ENCODE peak calls at places on chromosomes 16 and 17, in nine cellular contexts. One of them, this sample, is unnamed.

GRCh38 chr17:44992242-44992939 is 24.3 kb upstream of the C1QL1 start:
- DNase-seq in Peyer's patch: no peak
- DNase-seq in cardiac muscle cell: no peak
- DNase-seq in AG04450: no peak
- DNase-seq in fibroblast of mammary gland: no peak
- DNase-seq in skeletal muscle cell: no peak
- DNase-seq in mammary epithelial cell: no peak
- DNase-seq in K562: no peak
- DNase-seq in heart right ventricle: no peak
- DNase-seq in this sample: no peak

GRCh38 chr17:64278614-64279013 is 15.6 kb upstream of the TEX2 start:
- DNase-seq in Peyer's patch: no peak
- DNase-seq in cardiac muscle cell: no peak
- DNase-seq in AG04450: no peak
- DNase-seq in fibroblast of mammary gland: peak
- DNase-seq in skeletal muscle cell: no peak
- DNase-seq in mammary epithelial cell: peak
- DNase-seq in K562: no peak
- DNase-seq in heart right ventricle: peak
- DNase-seq in this sample: peak

GRCh38 chr17:27384261-27384701 is 72.0 kb upstream of the KSR1 start:
- DNase-seq in Peyer's patch: no peak
- DNase-seq in cardiac muscle cell: no peak
- DNase-seq in AG04450: peak
- DNase-seq in fibroblast of mammary gland: peak
- DNase-seq in skeletal muscle cell: peak
- DNase-seq in mammary epithelial cell: peak
- DNase-seq in K562: no peak
- DNase-seq in heart right ventricle: peak
- DNase-seq in this sample: peak

GRCh38 chr17:78125976-78126894 is 2.3 kb downstream of the TMC6 start:
- DNase-seq in Peyer's patch: peak
- DNase-seq in cardiac muscle cell: no peak
- DNase-seq in AG04450: no peak
- DNase-seq in fibroblast of mammary gland: no peak
- DNase-seq in skeletal muscle cell: no peak
- DNase-seq in mammary epithelial cell: no peak
- DNase-seq in K562: no peak
- DNase-seq in heart right ventricle: no peak
- DNase-seq in this sample: no peak

GRCh38 chr17:987931-988330 is 8.4 kb upstream of the NXN start:
- DNase-seq in Peyer's patch: no peak
- DNase-seq in cardiac muscle cell: no peak
- DNase-seq in AG04450: no peak
- DNase-seq in fibroblast of mammary gland: no peak
- DNase-seq in skeletal muscle cell: no peak
- DNase-seq in mammary epithelial cell: no peak
- DNase-seq in K562: no peak
- DNase-seq in heart right ventricle: no peak
- DNase-seq in this sample: no peak

GRCh38 chr17:79192503-79193500 is 118.2 kb downstream of the ENGASE start:
- DNase-seq in Peyer's patch: no peak
- DNase-seq in cardiac muscle cell: peak
- DNase-seq in AG04450: no peak
- DNase-seq in fibroblast of mammary gland: peak
- DNase-seq in skeletal muscle cell: no peak
- DNase-seq in mammary epithelial cell: peak
- DNase-seq in K562: peak
- DNase-seq in heart right ventricle: peak
- DNase-seq in this sample: no peak

GRCh38 chr16:3908951-3909437 is 28.5 kb upstream of the CREBBP start:
- DNase-seq in Peyer's patch: no peak
- DNase-seq in cardiac muscle cell: peak
- DNase-seq in AG04450: no peak
- DNase-seq in fibroblast of mammary gland: no peak
- DNase-seq in skeletal muscle cell: no peak
- DNase-seq in mammary epithelial cell: no peak
- DNase-seq in K562: peak
- DNase-seq in heart right ventricle: no peak
- DNase-seq in this sample: no peak

GRCh38 chr17:70563301-70563820 is 394.0 kb downstream of the KCNJ2 start:
- DNase-seq in Peyer's patch: no peak
- DNase-seq in cardiac muscle cell: peak
- DNase-seq in AG04450: no peak
- DNase-seq in fibroblast of mammary gland: peak
- DNase-seq in skeletal muscle cell: peak
- DNase-seq in mammary epithelial cell: no peak
- DNase-seq in K562: no peak
- DNase-seq in heart right ventricle: peak
- DNase-seq in this sample: no peak

GRCh38 chr16:75506567-75506966 is 11.3 kb upstream of the CHST6 start:
- DNase-seq in Peyer's patch: peak
- DNase-seq in cardiac muscle cell: no peak
- DNase-seq in AG04450: no peak
- DNase-seq in fibroblast of mammary gland: peak
- DNase-seq in skeletal muscle cell: peak
- DNase-seq in mammary epithelial cell: peak
- DNase-seq in K562: no peak
- DNase-seq in heart right ventricle: peak
- DNase-seq in this sample: peak

GRCh38 chr17:18155179-18155578 is 28.4 kb upstream of the ALKBH5 start:
- DNase-seq in Peyer's patch: no peak
- DNase-seq in cardiac muscle cell: no peak
- DNase-seq in AG04450: no peak
- DNase-seq in fibroblast of mammary gland: no peak
- DNase-seq in skeletal muscle cell: no peak
- DNase-seq in mammary epithelial cell: no peak
- DNase-seq in K562: no peak
- DNase-seq in heart right ventricle: no peak
- DNase-seq in this sample: no peak

GRCh38 chr16:61382435-61382834 is 653.8 kb downstream of the CDH8 start:
- DNase-seq in Peyer's patch: no peak
- DNase-seq in cardiac muscle cell: no peak
- DNase-seq in AG04450: no peak
- DNase-seq in fibroblast of mammary gland: no peak
- DNase-seq in skeletal muscle cell: no peak
- DNase-seq in mammary epithelial cell: no peak
- DNase-seq in K562: no peak
- DNase-seq in heart right ventricle: no peak
- DNase-seq in this sample: no peak
- H3K4me3 ChIP-seq in Peyer's patch: no peak
- H3K4me3 ChIP-seq in cardiac muscle cell: no peak
- H3K4me3 ChIP-seq in AG04450: no peak
- H3K4me3 ChIP-seq in fibroblast of mammary gland: no peak
- H3K4me3 ChIP-seq in skeletal muscle cell: no peak
- H3K4me3 ChIP-seq in mammary epithelial cell: no peak
- H3K4me3 ChIP-seq in K562: no peak
- H3K4me3 ChIP-seq in heart right ventricle: no peak
- H3K4me3 ChIP-seq in this sample: no peak

GRCh38 chr17:50367401-50367800 is 5.6 kb downstream of the MRPL27 start:
- DNase-seq in Peyer's patch: no peak
- DNase-seq in cardiac muscle cell: no peak
- DNase-seq in AG04450: no peak
- DNase-seq in fibroblast of mammary gland: no peak
- DNase-seq in skeletal muscle cell: no peak
- DNase-seq in mammary epithelial cell: no peak
- DNase-seq in K562: no peak
- DNase-seq in heart right ventricle: no peak
- DNase-seq in this sample: no peak
- H3K4me3 ChIP-seq in Peyer's patch: no peak
- H3K4me3 ChIP-seq in cardiac muscle cell: no peak
- H3K4me3 ChIP-seq in AG04450: no peak
- H3K4me3 ChIP-seq in fibroblast of mammary gland: no peak
- H3K4me3 ChIP-seq in skeletal muscle cell: no peak
- H3K4me3 ChIP-seq in mammary epithelial cell: no peak
- H3K4me3 ChIP-seq in K562: no peak
- H3K4me3 ChIP-seq in heart right ventricle: no peak
- H3K4me3 ChIP-seq in this sample: no peak

GRCh38 chr16:88499836-88500251 is 46.8 kb downstream of the ZFPM1 start:
- DNase-seq in Peyer's patch: no peak
- DNase-seq in cardiac muscle cell: no peak
- DNase-seq in AG04450: no peak
- DNase-seq in fibroblast of mammary gland: no peak
- DNase-seq in skeletal muscle cell: no peak
- DNase-seq in mammary epithelial cell: no peak
- DNase-seq in K562: peak
- DNase-seq in heart right ventricle: no peak
- DNase-seq in this sample: no peak

GRCh38 chr16:88499314-88499713 is 46.2 kb downstream of the ZFPM1 start:
- DNase-seq in Peyer's patch: no peak
- DNase-seq in cardiac muscle cell: no peak
- DNase-seq in AG04450: no peak
- DNase-seq in fibroblast of mammary gland: no peak
- DNase-seq in skeletal muscle cell: no peak
- DNase-seq in mammary epithelial cell: no peak
- DNase-seq in K562: no peak
- DNase-seq in heart right ventricle: no peak
- DNase-seq in this sample: no peak

GRCh38 chr16:88500255-88500661 is 47.2 kb downstream of the ZFPM1 start:
- DNase-seq in Peyer's patch: no peak
- DNase-seq in cardiac muscle cell: no peak
- DNase-seq in AG04450: no peak
- DNase-seq in fibroblast of mammary gland: no peak
- DNase-seq in skeletal muscle cell: no peak
- DNase-seq in mammary epithelial cell: no peak
- DNase-seq in K562: no peak
- DNase-seq in heart right ventricle: peak
- DNase-seq in this sample: no peak

GRCh38 chr16:88497561-88498420 is 44.7 kb downstream of the ZFPM1 start:
- DNase-seq in Peyer's patch: no peak
- DNase-seq in cardiac muscle cell: peak
- DNase-seq in AG04450: no peak
- DNase-seq in fibroblast of mammary gland: peak
- DNase-seq in skeletal muscle cell: no peak
- DNase-seq in mammary epithelial cell: no peak
- DNase-seq in K562: peak
- DNase-seq in heart right ventricle: peak
- DNase-seq in this sample: no peak

DNA sequence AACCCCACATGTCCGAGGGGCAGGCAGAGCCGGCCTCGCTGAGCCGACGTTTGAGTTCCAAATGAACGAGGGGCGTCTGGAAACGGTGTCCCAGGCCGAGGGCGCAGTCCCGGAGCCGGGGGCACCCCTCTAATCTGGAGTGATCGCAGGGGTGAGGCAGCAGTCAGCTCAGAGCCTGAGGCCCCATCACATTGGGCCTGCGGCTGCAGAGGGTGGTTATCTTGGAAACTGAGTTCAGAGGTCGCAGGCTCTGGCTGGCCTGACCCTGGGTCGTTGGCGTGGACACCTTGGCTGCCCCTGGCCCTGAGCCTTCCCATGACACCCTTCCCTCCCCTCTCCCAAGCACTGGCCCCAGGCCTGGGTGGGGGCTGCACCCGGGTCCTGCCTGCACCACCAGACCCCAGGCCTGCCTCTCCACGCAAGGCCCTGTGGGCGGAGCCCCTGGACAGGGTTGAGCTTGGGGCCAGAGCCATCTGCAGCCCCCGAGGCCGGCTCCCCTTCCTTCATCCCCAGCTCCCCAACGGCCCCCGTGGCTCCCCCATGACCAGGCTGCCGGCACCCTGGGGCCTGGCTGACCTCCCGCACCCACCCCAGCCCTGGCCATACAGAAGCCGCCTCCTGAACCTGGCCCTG is 45.6 kb downstream of the ZFPM1 start:
- DNase-seq in Peyer's patch: no peak
- DNase-seq in cardiac muscle cell: no peak
- DNase-seq in AG04450: no peak
- DNase-seq in fibroblast of mammary gland: no peak
- DNase-seq in skeletal muscle cell: no peak
- DNase-seq in mammary epithelial cell: no peak
- DNase-seq in K562: peak
- DNase-seq in heart right ventricle: no peak
- DNase-seq in this sample: no peak
- H3K4me3 ChIP-seq in Peyer's patch: no peak
- H3K4me3 ChIP-seq in cardiac muscle cell: no peak
- H3K4me3 ChIP-seq in AG04450: no peak
- H3K4me3 ChIP-seq in fibroblast of mammary gland: no peak
- H3K4me3 ChIP-seq in skeletal muscle cell: no peak
- H3K4me3 ChIP-seq in mammary epithelial cell: no peak
- H3K4me3 ChIP-seq in K562: no peak
- H3K4me3 ChIP-seq in heart right ventricle: no peak
- H3K4me3 ChIP-seq in this sample: no peak

GRCh38 chr16:8621572-8622314 is at the start of gene METTL22:
- DNase-seq in Peyer's patch: peak
- DNase-seq in cardiac muscle cell: peak
- DNase-seq in AG04450: peak
- DNase-seq in fibroblast of mammary gland: peak
- DNase-seq in skeletal muscle cell: peak
- DNase-seq in mammary epithelial cell: peak
- DNase-seq in K562: peak
- DNase-seq in heart right ventricle: peak
- DNase-seq in this sample: peak
- H3K4me3 ChIP-seq in Peyer's patch: peak
- H3K4me3 ChIP-seq in cardiac muscle cell: peak
- H3K4me3 ChIP-seq in AG04450: peak
- H3K4me3 ChIP-seq in fibroblast of mammary gland: peak
- H3K4me3 ChIP-seq in skeletal muscle cell: peak
- H3K4me3 ChIP-seq in mammary epithelial cell: peak
- H3K4me3 ChIP-seq in K562: peak
- H3K4me3 ChIP-seq in heart right ventricle: peak
- H3K4me3 ChIP-seq in this sample: peak

GRCh38 chr17:76686538-76687277 is 24.1 kb downstream of the MXRA7 start:
- DNase-seq in Peyer's patch: no peak
- DNase-seq in cardiac muscle cell: no peak
- DNase-seq in AG04450: no peak
- DNase-seq in fibroblast of mammary gland: no peak
- DNase-seq in skeletal muscle cell: no peak
- DNase-seq in mammary epithelial cell: no peak
- DNase-seq in K562: no peak
- DNase-seq in heart right ventricle: no peak
- DNase-seq in this sample: no peak
- H3K4me3 ChIP-seq in Peyer's patch: no peak
- H3K4me3 ChIP-seq in cardiac muscle cell: no peak
- H3K4me3 ChIP-seq in AG04450: no peak
- H3K4me3 ChIP-seq in fibroblast of mammary gland: no peak
- H3K4me3 ChIP-seq in skeletal muscle cell: no peak
- H3K4me3 ChIP-seq in mammary epithelial cell: no peak
- H3K4me3 ChIP-seq in K562: no peak
- H3K4me3 ChIP-seq in heart right ventricle: no peak
- H3K4me3 ChIP-seq in this sample: no peak

DNA sequence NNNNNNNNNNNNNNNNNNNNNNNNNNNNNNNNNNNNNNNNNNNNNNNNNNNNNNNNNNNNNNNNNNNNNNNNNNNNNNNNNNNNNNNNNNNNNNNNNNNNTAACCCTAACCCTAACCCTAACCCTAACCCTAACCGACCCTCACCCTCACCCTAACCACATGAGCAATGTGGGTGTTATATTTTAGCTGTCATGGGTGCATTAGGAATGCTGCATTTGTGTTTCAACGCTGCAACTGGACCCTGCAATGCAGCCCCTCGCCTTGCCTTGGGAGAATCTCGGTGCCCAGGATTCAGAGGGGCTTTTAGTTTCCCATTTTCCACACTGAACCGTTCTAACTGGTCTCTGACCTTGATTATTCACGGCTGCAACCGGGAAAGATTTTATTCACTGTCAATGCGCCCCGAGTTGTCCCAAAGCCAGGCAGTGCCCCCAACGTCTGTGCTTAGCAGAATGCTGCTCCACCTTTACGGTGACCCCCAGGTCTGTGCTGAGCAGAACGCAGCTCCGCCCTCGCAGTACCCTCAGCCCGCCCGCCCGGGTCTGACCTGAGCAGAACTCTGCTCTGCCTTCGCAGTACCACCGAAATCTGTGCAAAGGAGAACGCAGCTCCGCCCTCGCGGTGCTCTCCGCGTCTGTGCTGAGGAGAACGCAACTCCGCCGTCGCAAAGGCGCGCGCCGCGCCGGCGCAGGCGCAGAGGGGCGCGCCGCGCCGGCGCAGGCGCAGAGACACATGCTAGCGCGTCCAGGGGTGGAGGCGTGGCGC is 43.3 kb downstream of the POLR3K start:
- DNase-seq in Peyer's patch: peak
- DNase-seq in cardiac muscle cell: no peak
- DNase-seq in AG04450: no peak
- DNase-seq in fibroblast of mammary gland: no peak
- DNase-seq in skeletal muscle cell: no peak
- DNase-seq in mammary epithelial cell: no peak
- DNase-seq in K562: no peak
- DNase-seq in heart right ventricle: peak
- DNase-seq in this sample: no peak
- H3K4me3 ChIP-seq in Peyer's patch: no peak
- H3K4me3 ChIP-seq in cardiac muscle cell: no peak
- H3K4me3 ChIP-seq in AG04450: peak
- H3K4me3 ChIP-seq in fibroblast of mammary gland: peak
- H3K4me3 ChIP-seq in skeletal muscle cell: peak
- H3K4me3 ChIP-seq in mammary epithelial cell: no peak
- H3K4me3 ChIP-seq in K562: no peak
- H3K4me3 ChIP-seq in heart right ventricle: no peak
- H3K4me3 ChIP-seq in this sample: peak